ENCODE peak calls at places on chromosome 18, in four cellular contexts. X is K562, L is HepG2, F is Panc1. B is an unnamed sample.

GRCh38 chr18:58847383-58848071 is 17.1 kb upstream of the ZNF532 start:
- DNase-seq in X (no peak), L (no peak), F (no peak), B (no peak)

GRCh38 chr18:57095884-57096283 is 51.0 kb upstream of the BOD1L2 start:
- DNase-seq in X (no peak), F (no peak), L (no peak), B (no peak)

GRCh38 chr18:666177-666576 is 8.7 kb downstream of the TYMS start:
- DNase-seq in L (no peak), F (no peak), X (no peak), B (no peak)

GRCh38 chr18:21406111-21406510 is 164.1 kb downstream of the GREB1L start:
- DNase-seq in F (no peak), X (no peak), L (no peak), B (no peak)

GRCh38 chr18:6547476-6547875 is 132.8 kb upstream of the L3MBTL4 start:
- DNase-seq in X (no peak), F (no peak), L (no peak), B (no peak)

GRCh38 chr18:5294113-5294617 is 1.4 kb downstream of the ZBTB14 start:
- DNase-seq in X (no peak), L (no peak), F (no peak), B (no peak)

GRCh38 chr18:42536442-42536841 is 579.0 kb downstream of the RIT2 start:
- DNase-seq in X (no peak), L (no peak), F (no peak), B (no peak)

GRCh38 chr18:58315739-58316215 is 271.8 kb downstream of the NEDD4L start:
- DNase-seq in L (peak; percentile 93), X (no peak), F (no peak), B (peak; percentile 65)

GRCh38 chr18:42030586-42031182 is 75.7 kb downstream of the PIK3C3 start:
- DNase-seq in F (no peak), X (no peak), L (peak; percentile 16), B (no peak)

GRCh38 chr18:61731693-61732376 is 161.0 kb downstream of the RNF152 start:
- DNase-seq in L (no peak), F (no peak), X (no peak), B (no peak)

GRCh38 chr18:34522627-34523026 is 187.5 kb upstream of the DTNA start:
- DNase-seq in X (no peak), L (no peak), F (no peak), B (no peak)

GRCh38 chr18:2570772-2571199 is 519 bp downstream of the METTL4 start:
- DNase-seq in F (peak; percentile 17), L (peak; percentile 60), X (peak; percentile 78), B (peak; percentile 55)

GRCh38 chr18:33987206-33987605 is 237.5 kb downstream of the NOL4 start:
- DNase-seq in L (no peak), X (no peak), F (no peak), B (no peak)

GRCh38 chr18:23437357-23438045 is 15.6 kb upstream of the RIOK3 start:
- DNase-seq in L (peak; percentile 39), F (no peak), X (peak; percentile 96), B (peak; percentile 34)

GRCh38 chr18:52903858-52904257 is 563.9 kb downstream of the DCC start:
- DNase-seq in X (peak; percentile 6), F (no peak), L (peak; percentile 11), B (no peak)

GRCh38 chr18:22314406-22314805 is 103.3 kb downstream of the CTAGE1 start:
- DNase-seq in X (no peak), L (no peak), F (no peak), B (no peak)

GRCh38 chr18:31246460-31246859 is 71.5 kb upstream of the DSG1 start:
- DNase-seq in L (no peak), X (no peak), F (no peak), B (no peak)

GRCh38 chr18:70421471-70421870 is 132.6 kb downstream of the SOCS6 start:
- DNase-seq in L (no peak), X (no peak), F (no peak), B (peak; percentile 28)

GRCh38 chr18:31102020-31102684 is at the start of gene DSC2:
- DNase-seq in L (peak; percentile 61), X (peak; percentile 37), F (no peak), B (no peak)

GRCh38 chr18:23204589-23205235 is 69.4 kb downstream of the CABLES1 start:
- DNase-seq in X (no peak), F (no peak), L (no peak), B (no peak)

GRCh38 chr18:30683836-30684235 is 358.7 kb downstream of the DSC3 start:
- DNase-seq in F (no peak), L (no peak), X (no peak), B (no peak)

GRCh38 chr18:7349181-7349837 is 118.4 kb downstream of the LRRC30 start:
- DNase-seq in L (no peak), F (no peak), X (no peak), B (no peak)

GRCh38 chr18:73861771-73862170 is 285.9 kb downstream of the FBXO15 start:
- DNase-seq in L (no peak), X (no peak), F (no peak), B (no peak)

GRCh38 chr18:58235001-58235436 is 191.0 kb downstream of the NEDD4L start:
- DNase-seq in L (peak; percentile 56), X (no peak), F (no peak), B (no peak)

GRCh38 chr18:2853926-2854664 is 7.3 kb downstream of the EMILIN2 start:
- DNase-seq in L (no peak), X (peak; percentile 97), F (no peak), B (no peak)

GRCh38 chr18:64966667-64967066 is 784.1 kb upstream of the CDH7 start:
- DNase-seq in X (no peak), L (no peak), F (no peak), B (no peak)

GRCh38 chr18:34959211-34959829 is 81.9 kb upstream of the MAPRE2 start:
- DNase-seq in F (no peak), L (peak; percentile 92), X (no peak), B (no peak)

GRCh38 chr18:6729247-6730091 is at the start of gene ARHGAP28:
- DNase-seq in X (peak; percentile 88), F (no peak), L (no peak), B (no peak)

GRCh38 chr18:79577451-79578395 is 101.9 kb upstream of the CTDP1 start:
- DNase-seq in X (peak; percentile 17), L (no peak), F (no peak), B (no peak)

GRCh38 chr18:39571511-39571910 is 2005.9 kb upstream of the CELF4 start:
- DNase-seq in X (peak; percentile 20), L (peak; percentile 10), F (no peak), B (no peak)

GRCh38 chr18:21408681-21409080 is 166.6 kb downstream of the GREB1L start:
- DNase-seq in F (no peak), X (no peak), L (no peak), B (no peak)

GRCh38 chr18:77754475-77755044 is 504.9 kb downstream of the GALR1 start:
- DNase-seq in X (no peak), F (no peak), L (no peak), B (no peak)

GRCh38 chr18:78913830-78914585 is 65.6 kb upstream of the SALL3 start:
- DNase-seq in F (no peak), L (no peak), X (no peak), B (no peak)

GRCh38 chr18:22223263-22223960 is 54.0 kb downstream of the GATA6 start:
- DNase-seq in F (peak; percentile 57), L (peak; percentile 36), X (peak; percentile 65), B (peak; percentile 69)

GRCh38 chr18:57154389-57154788 is 7.5 kb downstream of the BOD1L2 start:
- DNase-seq in X (no peak), F (no peak), L (no peak), B (no peak)

GRCh38 chr18:8908792-8909510 is 193.5 kb upstream of the NDUFV2 start:
- DNase-seq in F (no peak), L (no peak), X (no peak), B (no peak)

GRCh38 chr18:79494936-79495335 is 99.2 kb downstream of the NFATC1 start:
- DNase-seq in L (no peak), X (no peak), F (no peak), B (no peak)

GRCh38 chr18:34492652-34493051 is 217.4 kb upstream of the DTNA start:
- DNase-seq in F (no peak), X (no peak), L (peak; percentile 87), B (no peak)

GRCh38 chr18:53971331-53971730 is 253.1 kb downstream of the MBD2 start:
- DNase-seq in F (no peak), L (no peak), X (no peak), B (no peak)
- TF ChIP-seq TCF7L2 in F (no peak), L (no peak), X (no peak), B (no peak)

DNA sequence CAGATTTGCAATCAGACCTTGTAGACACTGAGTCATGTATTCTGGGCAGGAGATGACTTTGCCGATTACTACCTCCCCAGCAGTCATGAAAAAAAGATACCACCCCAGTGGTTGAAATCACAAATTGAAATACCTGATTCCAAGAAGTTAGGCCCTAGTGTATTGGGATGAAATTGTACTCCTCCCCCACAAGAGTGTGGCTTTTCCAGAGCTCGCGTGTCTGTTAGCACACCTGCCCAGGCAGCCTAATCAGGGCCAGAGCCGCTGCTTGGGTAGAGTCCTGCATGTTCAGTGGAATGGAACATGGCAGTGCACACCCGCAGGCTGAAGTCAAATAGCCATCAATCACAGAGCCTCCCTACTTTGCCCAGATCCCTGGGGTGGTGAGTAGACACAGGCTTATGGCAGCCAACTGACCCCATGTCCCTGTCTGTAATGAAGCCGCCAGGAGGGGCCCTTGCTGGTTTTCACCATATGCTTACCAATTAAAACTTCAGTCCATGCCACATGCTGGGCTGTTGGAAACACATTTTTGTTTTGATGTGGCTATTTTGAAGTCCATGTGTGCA is 122.4 kb downstream of the TPGS2 start:
- DNase-seq in X (no peak), L (no peak), F (no peak), B (no peak)
- TF ChIP-seq TCF7L2 in X (no peak), L (no peak), F (no peak), B (no peak)

DNA sequence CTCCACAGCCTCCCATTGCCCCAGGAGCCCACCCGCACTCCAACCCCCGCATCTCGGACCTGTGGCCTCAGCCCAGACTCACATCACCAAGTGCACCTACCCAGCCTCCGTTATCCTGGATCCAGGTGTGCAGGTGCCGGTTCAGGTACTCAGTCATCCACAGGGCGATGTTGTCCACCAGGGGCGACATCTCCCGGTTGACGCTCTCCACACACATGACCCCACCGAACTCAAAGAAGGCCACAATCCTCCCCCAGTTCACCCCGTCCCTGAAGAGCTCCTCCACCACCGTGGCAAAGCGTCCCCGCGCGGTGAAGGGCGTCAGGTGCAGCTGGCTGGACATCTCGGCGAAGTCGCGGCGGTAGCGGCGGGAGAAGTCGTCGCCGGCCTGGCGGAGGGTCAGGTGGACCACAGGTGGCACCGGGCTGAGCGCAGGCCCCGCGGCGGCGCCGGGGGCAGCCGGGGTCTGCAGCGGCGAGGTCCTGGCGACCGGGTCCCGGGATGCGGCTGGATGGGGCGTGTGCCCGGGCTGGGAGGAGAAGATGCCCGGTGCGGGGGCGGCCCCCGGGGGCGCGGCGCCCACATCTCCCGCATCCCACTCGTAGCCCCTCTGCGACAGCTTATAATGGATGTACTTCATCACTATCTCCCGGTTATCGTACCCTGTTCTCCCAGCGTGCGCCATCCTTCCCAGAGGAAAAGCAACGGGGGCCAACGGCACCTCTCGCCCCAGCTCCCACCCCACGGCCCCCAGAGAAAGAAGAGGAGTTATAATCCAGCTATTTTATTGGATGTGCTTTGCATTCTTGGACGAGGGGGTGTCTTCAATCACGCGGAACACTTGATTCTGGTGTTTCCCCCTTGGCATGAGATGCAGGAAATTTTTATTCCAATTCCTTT is 1.3 kb downstream of the BCL2 start:
- DNase-seq in L (no peak), F (peak; percentile 24), X (no peak), B (no peak)
- TF ChIP-seq TCF7L2 in L (no peak), F (no peak), X (no peak), B (no peak)

GRCh38 chr18:47095810-47096209 is 54.5 kb downstream of the HDHD2 start:
- DNase-seq in F (no peak), X (no peak), L (peak; percentile 75), B (no peak)

GRCh38 chr18:47100214-47100831 is 50.0 kb downstream of the HDHD2 start:
- DNase-seq in F (peak; percentile 38), X (peak; percentile 51), L (peak; percentile 44), B (peak; percentile 39)
- TF ChIP-seq TCF7L2 in F (no peak), X (no peak), L (no peak), B (no peak)

B was measured in HCT116.